ENCODE peak calls at places on chromosomes 16 and 17, in four cellular contexts. F is K562, A is HepG2, W is GM12878. D is an unnamed sample.

GRCh38 chr17:10197362-10197720 is 1.1 kb downstream of the GAS7 start:
- DNase-seq in A (no peak), W (no peak), F (no peak), D (no peak)

GRCh38 chr17:41354538-41354937 is 3.9 kb upstream of the KRT33A start:
- DNase-seq in F (no peak), W (no peak), A (no peak), D (no peak)

GRCh38 chr16:50251375-50252081 is 14.8 kb upstream of the ADCY7 start:
- DNase-seq in W (no peak), F (no peak), A (no peak), D (no peak)

GRCh38 chr16:88505405-88506082 is 52.5 kb downstream of the ZFPM1 start:
- DNase-seq in A (peak), W (no peak), F (peak), D (peak)

GRCh38 chr16:19330801-19331484 is 45.4 kb downstream of the CLEC19A start:
- DNase-seq in A (peak), F (no peak), W (no peak), D (no peak)

GRCh38 chr16:85246973-85247372 is 134.7 kb upstream of the CIBAR2 start:
- DNase-seq in A (no peak), W (no peak), F (no peak), D (no peak)

GRCh38 chr17:57544381-57544780 is 200.7 kb downstream of the CCDC182 start:
- DNase-seq in W (no peak), F (no peak), A (no peak), D (no peak)

GRCh38 chr16:19876501-19877059 is 8.1 kb downstream of the GPRC5B start:
- DNase-seq in F (no peak), W (no peak), A (no peak), D (no peak)

GRCh38 chr16:15847621-15848175 is 9.1 kb downstream of the MYH11 start:
- DNase-seq in F (no peak), A (no peak), W (no peak), D (no peak)

GRCh38 chr17:7250655-7251329 is 742 bp downstream of the CTDNEP1 start:
- DNase-seq in A (no peak), F (no peak), W (no peak), D (no peak)

GRCh38 chr16:3712830-3713476 is 4.4 kb downstream of the TRAP1 start:
- DNase-seq in W (no peak), F (no peak), A (peak), D (no peak)

GRCh38 chr17:13106171-13106570 is 88.3 kb upstream of the ELAC2 start:
- DNase-seq in W (no peak), F (no peak), A (no peak), D (no peak)

GRCh38 chr16:11759163-11759834 is 16.6 kb upstream of the TXNDC11 start:
- DNase-seq in A (no peak), W (no peak), F (no peak), D (no peak)

GRCh38 chr16:71441348-71441781 is 489 bp downstream of the TLE7 start:
- DNase-seq in F (peak), W (no peak), A (no peak), D (no peak)

GRCh38 chr16:48911700-48912099 is 301.7 kb upstream of the N4BP1 start:
- DNase-seq in W (no peak), F (peak), A (no peak), D (peak)

GRCh38 chr17:49959183-49959935 is 9.6 kb upstream of the DLX4 start:
- DNase-seq in W (no peak), A (no peak), F (peak), D (no peak)

GRCh38 chr17:3890082-3890892 is 2.6 kb downstream of the CAMKK1 start:
- DNase-seq in F (peak), W (no peak), A (no peak), D (no peak)

GRCh38 chr17:72409405-72410002 is 288.7 kb downstream of the SOX9 start:
- DNase-seq in A (no peak), F (no peak), W (no peak), D (no peak)

GRCh38 chr16:81179219-81179618 is 59.3 kb upstream of the BCO1 start:
- DNase-seq in A (no peak), F (no peak), W (no peak), D (no peak)

GRCh38 chr16:79100456-79100855 is 500.1 kb downstream of the MAF start:
- DNase-seq in W (no peak), A (no peak), F (no peak), D (no peak)

GRCh38 chr17:73292031-73292531 is 19.7 kb downstream of the CDC42EP4 start:
- DNase-seq in A (no peak), W (no peak), F (no peak), D (no peak)

GRCh38 chr16:12011565-12011964 is 35.0 kb downstream of the SNX29 start:
- DNase-seq in F (no peak), A (no peak), W (no peak), D (no peak)

GRCh38 chr16:9258423-9259051 is 167.1 kb downstream of the HAPSTR1 start:
- DNase-seq in W (no peak), A (peak), F (peak), D (peak)

GRCh38 chr17:3773511-3773910 is 27.5 kb downstream of the ITGAE start:
- DNase-seq in F (no peak), A (no peak), W (no peak), D (no peak)

GRCh38 chr16:188674-189073 is 8.4 kb downstream of the HBQ1 start:
- DNase-seq in F (peak), W (no peak), A (peak), D (no peak)

GRCh38 chr16:85492617-85492957 is 120.5 kb upstream of the GSE1 start:
- DNase-seq in W (no peak), A (no peak), F (no peak), D (no peak)

GRCh38 chr17:32684087-32684828 is 192.7 kb downstream of the MYO1D start:
- DNase-seq in W (no peak), F (no peak), A (no peak), D (no peak)

GRCh38 chr17:80063815-80064585 is 27.6 kb downstream of the CCDC40 start:
- DNase-seq in W (no peak), A (peak), F (peak), D (no peak)

GRCh38 chr16:48153689-48154265 is 2.0 kb downstream of the ABCC12 start:
- DNase-seq in W (no peak), F (no peak), A (no peak), D (no peak)

GRCh38 chr16:47311738-47312505 is 148.9 kb downstream of the ITFG1 start:
- DNase-seq in A (no peak), W (no peak), F (no peak), D (no peak)

GRCh38 chr16:81885976-81886586 is 107.0 kb downstream of the PLCG2 start:
- DNase-seq in W (no peak), A (peak), F (peak), D (peak)

GRCh38 chr17:80499961-80500665 is 23.7 kb upstream of the NPTX1 start:
- DNase-seq in F (no peak), A (no peak), W (no peak), D (no peak)

GRCh38 chr17:50051082-50051576 is 4.8 kb upstream of the ITGA3 start:
- DNase-seq in A (no peak), W (no peak), F (peak), D (no peak)

GRCh38 chr16:879461-879861 is 78.9 kb upstream of the GNG13 start:
- DNase-seq in W (no peak), A (no peak), F (no peak), D (no peak)

GRCh38 chr17:69323806-69324205 is 3.1 kb downstream of the ABCA5 start:
- DNase-seq in F (no peak), A (no peak), W (no peak), D (no peak)

GRCh38 chr17:69327060-69327831 is at the start of gene ABCA5:
- DNase-seq in A (peak), W (peak), F (peak), D (peak)

GRCh38 chr17:69331746-69332145 is 4.8 kb upstream of the ABCA5 start:
- DNase-seq in A (no peak), F (no peak), W (no peak), D (no peak)

GRCh38 chr17:69325518-69326301 is 1.2 kb downstream of the ABCA5 start:
- DNase-seq in A (peak), W (no peak), F (no peak), D (no peak)

DNA sequence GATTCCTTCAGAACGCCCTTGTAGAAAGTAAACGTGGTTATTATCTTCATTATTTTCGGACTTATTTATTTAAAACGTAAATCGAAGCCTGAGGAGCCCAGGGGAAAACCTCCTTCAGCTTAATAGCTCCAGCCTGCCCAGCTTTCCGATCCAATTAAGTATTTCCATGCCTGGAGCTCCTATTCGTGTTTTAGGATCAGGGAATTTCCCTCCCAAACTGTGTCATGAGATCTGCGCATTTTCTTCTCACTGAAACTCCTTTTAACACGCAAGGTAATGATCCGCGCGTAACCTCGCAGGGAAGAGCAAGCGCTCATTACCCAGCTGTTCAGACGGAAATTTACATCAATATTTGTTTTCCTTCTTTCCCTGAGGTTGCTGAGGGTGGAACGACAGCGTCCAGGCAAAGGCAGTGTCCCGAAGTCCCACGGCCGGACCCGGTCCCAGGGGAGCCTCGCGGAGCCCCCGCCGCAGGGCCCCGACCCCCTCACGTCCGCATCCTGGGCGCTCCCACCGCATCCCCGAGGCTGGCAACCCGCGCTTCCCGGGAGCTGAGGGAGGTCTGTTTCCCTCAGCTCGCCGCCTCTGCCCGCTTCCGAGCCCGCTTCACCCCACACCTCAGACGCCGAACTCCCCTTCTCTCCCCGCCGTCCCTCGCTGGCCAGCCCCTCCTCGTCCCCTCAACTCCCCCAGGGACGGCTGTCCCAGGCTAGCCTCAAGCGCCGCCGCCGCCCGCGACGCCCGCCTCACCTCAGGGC is 452 bp downstream of the ABCA5 start:
- DNase-seq in W (no peak), A (peak), F (no peak), D (no peak)
- TF ChIP-seq FOXK2 in W (no peak), A (no peak), F (no peak), D (no peak)

GRCh38 chr16:57540906-57541753 is 1.3 kb upstream of the ADGRG5 start:
- DNase-seq in A (no peak), W (no peak), F (no peak), D (peak)
- TF ChIP-seq FOXK2 in A (no peak), W (no peak), F (no peak), D (no peak)

GRCh38 chr17:17938388-17939107 is 33.7 kb downstream of the TOM1L2 start:
- DNase-seq in A (no peak), F (no peak), W (no peak), D (no peak)
- TF ChIP-seq FOXK2 in A (no peak), F (no peak), W (no peak), D (no peak)

DNA sequence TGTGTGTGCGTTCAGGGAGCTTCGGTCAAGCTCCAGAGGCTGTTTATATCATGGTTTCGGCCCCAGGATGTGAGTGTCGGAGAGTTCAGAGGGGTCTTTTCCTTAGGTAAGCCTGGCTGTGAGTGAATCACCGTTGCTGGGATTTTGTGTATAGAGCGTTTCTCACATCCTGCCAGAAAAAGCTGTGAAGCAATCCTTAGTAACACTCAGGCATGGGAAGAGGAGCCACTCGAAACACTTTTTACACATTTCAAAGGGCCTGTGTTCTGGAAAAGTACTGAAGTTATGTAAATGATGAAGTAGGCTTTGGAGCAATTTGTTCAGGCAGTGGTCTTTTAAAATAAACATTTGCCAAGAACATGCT is 667 bp downstream of the PGS1 start:
- DNase-seq in F (no peak), W (no peak), A (peak), D (no peak)
- TF ChIP-seq FOXK2 in F (no peak), W (no peak), A (no peak), D (no peak)

GRCh38 chr16:83895243-83895642 is 3.7 kb upstream of the MLYCD start:
- DNase-seq in A (no peak), W (no peak), F (no peak), D (no peak)
- TF ChIP-seq FOXK2 in A (no peak), W (no peak), F (no peak), D (no peak)

GRCh38 chr16:68035227-68035626 is 12.1 kb downstream of the DUS2 start:
- DNase-seq in A (no peak), W (no peak), F (no peak), D (no peak)
- TF ChIP-seq FOXK2 in A (no peak), W (no peak), F (no peak), D (no peak)

GRCh38 chr16:72597938-72598337 is 426.0 kb upstream of the PMFBP1 start:
- DNase-seq in F (no peak), A (no peak), W (peak), D (no peak)
- TF ChIP-seq FOXK2 in F (no peak), A (no peak), W (no peak), D (no peak)

D was measured in HEK293T.